ENCODE peak calls at places on chromosomes 12 and 14, in six cellular contexts. X is fibroblast of mammary gland, F is dorsolateral prefrontal cortex, T is neural progenitor cell, E is sigmoid colon, B is left lung. W is an unnamed sample.

GRCh38 chr14:92154283-92154942 is 32.6 kb downstream of the CPSF2 start:
- DNase-seq in E (no peak), T (no peak), X (peak), F (no peak), B (no peak), W (no peak)

GRCh38 chr14:72535485-72535884 is 358.4 kb downstream of the DPF3 start:
- DNase-seq in E (no peak), T (no peak), F (no peak), X (no peak), B (no peak), W (no peak)

GRCh38 chr12:2797721-2798418 is 3.1 kb downstream of the FKBP4 start:
- DNase-seq in X (no peak), T (no peak), E (no peak), B (no peak), F (no peak), W (no peak)

GRCh38 chr14:92456215-92457017 is 57.2 kb upstream of the RIN3 start:
- DNase-seq in T (peak), B (peak), F (no peak), E (peak), X (peak), W (no peak)

GRCh38 chr14:106831322-106831720 is 1304.9 kb downstream of the TMEM121 start:
- DNase-seq in E (no peak), T (no peak), F (no peak), B (peak), X (peak), W (no peak)

GRCh38 chr12:50778663-50779590 is 15.0 kb downstream of the ATF1 start:
- DNase-seq in T (no peak), X (no peak), E (no peak), B (no peak), F (no peak), W (no peak)

GRCh38 chr14:21107360-21107781 is 6.5 kb downstream of the TMEM253 start:
- DNase-seq in F (no peak), T (no peak), E (no peak), X (peak), B (no peak), W (peak)

GRCh38 chr12:113587720-113588119 is 116.0 kb upstream of the LHX5 start:
- DNase-seq in T (peak), E (no peak), X (no peak), F (no peak), B (no peak), W (no peak)

GRCh38 chr12:14836336-14837210 is 6.8 kb downstream of the ART4 start:
- DNase-seq in T (no peak), F (no peak), B (no peak), E (no peak), X (peak), W (no peak)

GRCh38 chr14:61736751-61737150 is 25.5 kb upstream of the SNAPC1 start:
- DNase-seq in T (no peak), F (no peak), B (no peak), E (no peak), X (no peak), W (no peak)

GRCh38 chr12:110921262-110921661 is 883 bp upstream of the MYL2 start:
- DNase-seq in B (no peak), T (no peak), X (peak), F (no peak), E (no peak), W (no peak)

GRCh38 chr12:18383203-18383602 is 121.9 kb downstream of the PIK3C2G start:
- DNase-seq in B (no peak), X (peak), T (no peak), E (no peak), F (no peak), W (no peak)

GRCh38 chr12:84874125-84874824 is 38.3 kb downstream of the SLC6A15 start:
- DNase-seq in X (peak), E (no peak), F (no peak), B (no peak), T (peak), W (no peak)

GRCh38 chr14:50319293-50319692 is 7.2 kb downstream of the DMAC2L start:
- DNase-seq in X (peak), B (no peak), F (no peak), T (no peak), E (no peak), W (no peak)

GRCh38 chr12:62950317-62950716 is 15.4 kb upstream of the PPM1H start:
- DNase-seq in F (no peak), E (no peak), T (no peak), B (no peak), X (no peak), W (no peak)

GRCh38 chr12:38771871-38772270 is 133.5 kb downstream of the CPNE8 start:
- DNase-seq in T (no peak), B (no peak), E (no peak), F (no peak), X (no peak), W (no peak)

GRCh38 chr14:65035049-65035448 is 48.4 kb downstream of the FNTB start:
- DNase-seq in E (no peak), T (no peak), X (no peak), F (peak), B (no peak), W (no peak)

GRCh38 chr14:68099348-68100045 is 279.9 kb downstream of the RAD51B start:
- DNase-seq in T (no peak), B (no peak), F (no peak), X (no peak), E (peak), W (no peak)

GRCh38 chr12:88896958-88897357 is 316.7 kb upstream of the KITLG start:
- DNase-seq in B (no peak), T (no peak), F (no peak), X (peak), E (no peak), W (no peak)

GRCh38 chr12:83378186-83378727 is 691.6 kb downstream of the TMTC2 start:
- DNase-seq in X (no peak), B (peak), F (no peak), T (no peak), E (no peak), W (no peak)

GRCh38 chr12:130016194-130016593 is 112.4 kb upstream of the TMEM132D start:
- DNase-seq in F (no peak), B (no peak), E (no peak), T (no peak), X (no peak), W (no peak)

GRCh38 chr14:101072945-101073597 is 169.5 kb upstream of the RTL1 start:
- DNase-seq in E (peak), B (peak), X (peak), T (peak), F (peak), W (peak)

GRCh38 chr12:97538705-97539104 is 76.1 kb downstream of the RMST start:
- DNase-seq in X (no peak), F (no peak), T (no peak), B (no peak), E (no peak), W (no peak)

GRCh38 chr14:34340226-34340625 is 121.8 kb downstream of the SPTSSA start:
- DNase-seq in B (no peak), T (no peak), E (no peak), X (peak), F (no peak), W (no peak)

GRCh38 chr14:90677484-90678045 is 138.7 kb downstream of the TTC7B start:
- DNase-seq in X (peak), E (no peak), B (no peak), T (no peak), F (no peak), W (no peak)

GRCh38 chr14:91607322-91608047 is 97.4 kb upstream of the PPP4R3A start:
- DNase-seq in T (no peak), E (no peak), X (no peak), B (no peak), F (no peak), W (no peak)

GRCh38 chr14:91744068-91744480 is 12.2 kb upstream of the CATSPERB start:
- DNase-seq in B (no peak), E (no peak), T (no peak), F (no peak), X (peak), W (no peak)

GRCh38 chr12:56258068-56258819 is at the start of gene ANKRD52:
- DNase-seq in E (peak), T (peak), B (peak), X (peak), F (peak), W (no peak)

GRCh38 chr14:57417228-57417627 is 26.8 kb downstream of the NAA30 start:
- DNase-seq in T (no peak), X (no peak), F (no peak), B (no peak), E (no peak), W (no peak)

GRCh38 chr12:100493371-100494012 is 19.8 kb downstream of the NR1H4 start:
- DNase-seq in X (peak), E (no peak), B (no peak), F (no peak), T (no peak), W (no peak)

GRCh38 chr12:124386661-124387509 is 92.0 kb downstream of the RFLNA start:
- DNase-seq in E (no peak), F (no peak), X (peak), B (no peak), T (no peak), W (no peak)

GRCh38 chr14:68268719-68269118 is 449.1 kb downstream of the RAD51B start:
- DNase-seq in B (no peak), F (no peak), X (no peak), E (no peak), T (no peak), W (no peak)

GRCh38 chr14:33716921-33717320 is 234.0 kb downstream of the EGLN3 start:
- DNase-seq in T (no peak), X (no peak), B (no peak), E (no peak), F (no peak), W (no peak)

GRCh38 chr12:26422839-26423398 is 227.5 kb downstream of the SSPN start:
- DNase-seq in B (no peak), T (no peak), E (no peak), F (no peak), X (no peak), W (no peak)

GRCh38 chr12:102096855-102097254 is 23.1 kb downstream of the NUP37 start:
- DNase-seq in T (no peak), F (no peak), B (no peak), E (no peak), X (no peak), W (no peak)

GRCh38 chr12:123250471-123251383 is 17.5 kb downstream of the MTRFR start:
- DNase-seq in F (no peak), E (no peak), B (peak), X (no peak), T (no peak), W (no peak)
- H3K4me3 ChIP-seq in F (no peak), E (no peak), B (no peak), X (no peak), T (no peak), W (no peak)

GRCh38 chr12:104707794-104708558 is 250.1 kb downstream of the SLC41A2 start:
- DNase-seq in E (no peak), X (no peak), T (no peak), F (no peak), B (no peak), W (no peak)
- TF ChIP-seq CTCF in E (no peak), X (no peak), T (no peak), F (no peak), B (no peak), W (no peak)

GRCh38 chr12:53725824-53726223 is 1.4 kb downstream of the CALCOCO1 start:
- DNase-seq in F (no peak), T (no peak), B (no peak), X (no peak), E (no peak), W (no peak)
- H3K4me3 ChIP-seq in F (no peak), T (no peak), B (peak), X (no peak), E (no peak), W (peak)

GRCh38 chr12:7497661-7498060 is 5.9 kb downstream of the CD163 start:
- DNase-seq in E (no peak), X (peak), F (no peak), T (no peak), B (no peak), W (no peak)
- TF ChIP-seq CTCF in E (no peak), X (no peak), F (no peak), T (no peak), B (no peak), W (no peak)

DNA sequence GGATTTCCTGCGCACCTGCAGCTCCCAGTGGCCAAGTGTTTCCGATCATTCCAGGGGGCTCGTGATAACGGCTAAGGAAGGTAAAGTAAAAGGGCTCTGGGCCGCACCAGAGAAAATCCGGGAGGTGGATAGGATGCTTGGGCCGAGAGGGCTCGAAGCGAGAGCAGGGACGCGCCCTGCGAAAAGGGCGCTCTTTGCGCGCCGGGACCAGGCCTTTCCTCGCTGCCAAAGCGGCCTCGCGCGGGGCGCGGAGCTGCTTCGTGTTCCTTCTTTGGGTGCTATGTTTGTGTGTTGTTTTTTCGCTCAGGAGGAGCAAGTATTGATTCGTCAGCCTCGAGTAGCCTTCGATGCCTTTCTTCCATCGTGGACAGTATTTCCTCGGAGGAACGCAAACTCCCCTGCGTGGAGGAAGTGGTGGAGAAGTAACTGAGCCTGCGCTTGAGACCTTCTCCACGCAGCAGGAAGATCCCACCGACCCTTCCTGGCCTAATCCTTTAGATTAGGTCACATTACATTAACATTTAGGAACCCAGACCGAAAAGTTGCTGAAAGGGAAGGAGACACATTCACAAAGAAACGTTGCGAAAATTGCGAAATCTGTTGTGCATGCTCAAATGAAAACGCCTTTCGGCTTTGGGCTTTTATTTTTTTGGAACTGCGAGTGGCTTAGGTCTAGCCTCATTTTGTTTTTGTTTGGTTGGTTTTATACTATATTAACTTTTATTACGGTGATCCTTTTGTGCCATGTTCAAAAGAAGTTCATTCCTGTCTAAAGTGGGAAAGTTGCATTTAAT is 1.3 kb downstream of the MYF6 start:
- DNase-seq in X (peak), T (peak), B (peak), F (no peak), E (no peak), W (no peak)
- H3K4me3 ChIP-seq in X (no peak), T (peak), B (no peak), F (no peak), E (no peak), W (no peak)

GRCh38 chr12:126855768-126856167 is 1411.2 kb upstream of the TMEM132C start:
- DNase-seq in B (no peak), F (no peak), E (no peak), X (no peak), T (no peak), W (no peak)

GRCh38 chr12:126860210-126860609 is 1406.8 kb upstream of the TMEM132C start:
- DNase-seq in E (no peak), T (no peak), F (no peak), B (no peak), X (no peak), W (no peak)

GRCh38 chr12:126862500-126862899 is 1404.5 kb upstream of the TMEM132C start:
- DNase-seq in E (no peak), T (no peak), F (no peak), B (no peak), X (no peak), W (no peak)

GRCh38 chr12:126858586-126858985 is 1408.4 kb upstream of the TMEM132C start:
- DNase-seq in E (no peak), B (no peak), X (no peak), F (no peak), T (no peak), W (no peak)

GRCh38 chr12:126856958-126857357 is 1410.0 kb upstream of the TMEM132C start:
- DNase-seq in E (no peak), T (no peak), B (no peak), F (no peak), X (no peak), W (no peak)
- TF ChIP-seq CTCF in E (no peak), T (no peak), B (no peak), F (no peak), X (no peak), W (no peak)

GRCh38 chr14:95685978-95686922 is at the start of gene TCL1B:
- DNase-seq in F (no peak), B (no peak), X (no peak), E (no peak), T (peak), W (no peak)

GRCh38 chr14:95690815-95691214 is 4.6 kb downstream of the TCL1B start:
- DNase-seq in B (no peak), F (no peak), X (no peak), T (no peak), E (no peak), W (peak)

GRCh38 chr14:95689441-95689840 is 3.2 kb downstream of the TCL1B start:
- DNase-seq in T (no peak), F (no peak), B (no peak), E (no peak), X (no peak), W (no peak)

GRCh38 chr14:95683793-95684192 is 2.4 kb upstream of the TCL1B start:
- DNase-seq in F (no peak), X (peak), T (peak), B (no peak), E (no peak), W (peak)

DNA sequence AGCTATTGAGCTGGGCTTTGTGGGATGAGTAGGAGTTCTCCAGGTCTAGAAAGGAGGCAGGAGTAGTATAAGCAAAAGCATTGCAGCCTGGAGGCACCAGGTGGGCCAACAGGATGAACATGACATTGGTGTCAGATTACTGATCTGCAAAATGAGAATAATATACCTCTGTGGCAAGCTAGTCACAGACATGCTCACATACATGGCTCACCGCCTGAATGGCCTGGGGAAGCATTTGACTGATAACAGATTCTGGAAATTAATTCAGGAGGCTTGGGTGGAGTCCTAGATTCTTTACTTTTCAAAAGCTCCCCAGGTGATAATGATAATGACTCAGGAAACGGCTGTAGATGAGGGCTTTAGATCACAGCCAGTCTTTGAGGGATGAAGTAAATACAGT is 709 bp downstream of the TCL1B start:
- DNase-seq in T (no peak), X (no peak), E (no peak), B (no peak), F (no peak), W (no peak)
- H3K4me3 ChIP-seq in T (no peak), X (no peak), E (no peak), B (no peak), F (no peak), W (no peak)

GRCh38 chr12:107134558-107134957 is 41.2 kb upstream of the CRY1 start:
- DNase-seq in F (no peak), E (no peak), X (peak), B (no peak), T (peak), W (no peak)
- TF ChIP-seq CTCF in F (no peak), E (no peak), X (peak), B (no peak), T (peak), W (no peak)

GRCh38 chr14:88005978-88006851 is 1.3 kb downstream of the GPR65 start:
- DNase-seq in B (no peak), F (no peak), T (no peak), X (peak), E (no peak), W (no peak)
- H3K4me3 ChIP-seq in B (peak), F (no peak), T (no peak), X (no peak), E (no peak), W (no peak)